ENCODE peak calls at places on chromosomes 4 and X, in five cellular contexts. N is neuronal stem cell, P is H9, F is trophoblast cell, W is H1. U is an unnamed sample.

GRCh38 chrX:13109811-13110210 is 65.4 kb upstream of the FAM9C start:
- DNase-seq in N (no peak), P (no peak), F (no peak), W (no peak), U (peak)

GRCh38 chr4:37609621-37610020 is 76.6 kb downstream of the RELL1 start:
- DNase-seq in N (no peak), P (no peak), F (no peak), W (no peak), U (no peak)

GRCh38 chrX:136731207-136731782 is 49.4 kb downstream of the ARHGEF6 start:
- DNase-seq in N (no peak), P (no peak), F (no peak), W (no peak), U (no peak)

GRCh38 chr4:43481526-43481925 is 589.0 kb downstream of the GRXCR1 start:
- DNase-seq in N (no peak), P (no peak), F (no peak), W (no peak), U (no peak)

GRCh38 chrX:72255445-72255844 is 16.6 kb upstream of the ERCC6L start:
- DNase-seq in N (no peak), P (peak), F (no peak), W (peak), U (no peak)

GRCh38 chr4:71958978-71959377 is 72.8 kb upstream of the NPFFR2 start:
- DNase-seq in N (no peak), P (no peak), F (no peak), W (no peak), U (no peak)

GRCh38 chrX:65706041-65706828 is 38.8 kb downstream of the MSN start:
- DNase-seq in N (no peak), P (no peak), F (peak), W (no peak), U (peak)

GRCh38 chr4:137370206-137370633 is 162.1 kb downstream of the PCDH18 start:
- DNase-seq in N (no peak), P (no peak), F (peak), W (no peak), U (no peak)

GRCh38 chr4:76931576-76932276 is 17.8 kb upstream of the SEPTIN11 start:
- DNase-seq in N (no peak), P (no peak), F (no peak), W (no peak), U (no peak)

GRCh38 chr4:89204624-89205023 is 93.3 kb downstream of the TIGD2 start:
- DNase-seq in N (no peak), P (no peak), F (no peak), W (no peak), U (no peak)

GRCh38 chr4:73415807-73416238 is 11.7 kb downstream of the ALB start:
- DNase-seq in N (no peak), P (no peak), F (no peak), W (no peak), U (no peak)

GRCh38 chrX:29691044-29691443 is 524.3 kb upstream of the MAGEB2 start:
- DNase-seq in N (no peak), P (no peak), F (no peak), W (no peak), U (no peak)

GRCh38 chr4:8852118-8852704 is 19.4 kb downstream of the HMX1 start:
- DNase-seq in N (no peak), P (no peak), F (no peak), W (no peak), U (no peak)

GRCh38 chrX:151789179-151789800 is 54.7 kb downstream of the CNGA2 start:
- DNase-seq in N (no peak), P (no peak), F (no peak), W (no peak), U (no peak)

GRCh38 chrX:123210252-123210651 is 26.2 kb downstream of the GRIA3 start:
- DNase-seq in N (no peak), P (no peak), F (no peak), W (no peak), U (no peak)

GRCh38 chr4:125789018-125789417 is 474.3 kb downstream of the FAT4 start:
- DNase-seq in N (no peak), P (no peak), F (no peak), W (no peak), U (no peak)

GRCh38 chr4:20615492-20616136 is 84.6 kb upstream of the PACRGL start:
- DNase-seq in N (no peak), P (no peak), F (peak), W (no peak), U (no peak)

GRCh38 chr4:153267013-153267412 is 62.8 kb downstream of the TRIM2 start:
- DNase-seq in N (no peak), P (no peak), F (no peak), W (no peak), U (peak)

GRCh38 chr4:76993787-76994641 is 44.5 kb downstream of the SEPTIN11 start:
- DNase-seq in N (no peak), P (no peak), F (no peak), W (no peak), U (no peak)

GRCh38 chr4:61614256-61614655 is 414.1 kb downstream of the ADGRL3 start:
- DNase-seq in N (no peak), P (no peak), F (no peak), W (no peak), U (peak)

GRCh38 chrX:146707781-146708180 is 101.8 kb upstream of the CXorf51B start:
- DNase-seq in N (no peak), P (peak), F (peak), W (peak), U (no peak)

GRCh38 chr4:7719354-7720174 is 220.1 kb downstream of the AFAP1 start:
- DNase-seq in N (peak), P (peak), F (peak), W (peak), U (peak)

GRCh38 chrX:68121371-68121770 is 311.9 kb downstream of the OPHN1 start:
- DNase-seq in N (no peak), P (no peak), F (no peak), W (no peak), U (no peak)
- H2BK12ac ChIP-seq in N (no peak), P (no peak), F (no peak), W (no peak), U (no peak)

DNA sequence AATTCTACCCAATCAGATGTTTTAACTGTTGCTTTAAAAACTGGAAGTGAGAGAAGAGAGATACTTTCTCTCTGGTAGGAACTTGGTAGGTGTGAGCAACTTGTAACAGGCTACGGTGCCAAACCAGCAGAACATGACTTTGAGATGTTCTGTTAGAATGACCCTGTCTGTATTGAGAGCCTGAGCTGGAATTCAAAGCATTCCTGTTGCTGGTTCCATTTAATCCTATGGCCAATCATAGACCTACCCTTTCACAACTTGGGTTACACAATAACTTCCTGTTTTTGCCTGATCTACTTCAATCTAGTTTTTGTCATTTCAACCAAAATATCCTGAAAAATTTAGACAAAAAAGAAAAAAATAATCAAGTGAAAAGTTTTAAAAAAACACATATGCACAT is 1.7 kb upstream of the PRRG1 start:
- DNase-seq in N (no peak), P (no peak), F (peak), W (no peak), U (peak)
- H4K91ac ChIP-seq in N (no peak), P (no peak), F (no peak), W (no peak), U (no peak)

DNA sequence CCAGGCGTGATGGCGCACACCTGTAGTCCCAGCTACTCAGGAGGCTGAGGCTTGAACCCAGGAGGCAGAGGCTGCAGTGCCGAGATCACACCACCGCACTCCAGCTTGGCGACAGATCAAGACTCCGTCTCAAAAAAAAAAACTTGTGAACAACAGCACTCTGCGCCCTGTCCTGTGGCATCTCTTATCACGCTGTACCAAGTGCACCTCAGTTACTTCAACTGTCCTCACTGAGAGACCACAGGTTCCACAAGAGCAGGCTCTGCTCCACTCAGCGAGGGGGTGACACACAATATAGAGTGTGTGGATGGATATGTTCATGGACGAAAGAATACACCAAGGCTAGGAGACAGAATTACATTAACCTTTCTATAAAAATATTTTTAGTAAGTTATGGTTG is 49.3 kb downstream of the ADGRA3 start:
- DNase-seq in N (no peak), P (no peak), F (no peak), W (no peak), U (no peak)
- H2BK12ac ChIP-seq in N (no peak), P (no peak), F (no peak), W (no peak), U (no peak)

GRCh38 chr4:118337954-118338353 is 14.8 kb downstream of the PRSS12 start:
- DNase-seq in N (no peak), P (no peak), F (no peak), W (no peak), U (no peak)
- H4K91ac ChIP-seq in N (no peak), P (no peak), F (no peak), W (no peak), U (no peak)

GRCh38 chr4:31175242-31175910 is 455.2 kb downstream of the PCDH7 start:
- DNase-seq in N (no peak), P (no peak), F (no peak), W (no peak), U (no peak)

GRCh38 chr4:31169851-31170250 is 449.7 kb downstream of the PCDH7 start:
- DNase-seq in N (no peak), P (no peak), F (no peak), W (no peak), U (no peak)

DNA sequence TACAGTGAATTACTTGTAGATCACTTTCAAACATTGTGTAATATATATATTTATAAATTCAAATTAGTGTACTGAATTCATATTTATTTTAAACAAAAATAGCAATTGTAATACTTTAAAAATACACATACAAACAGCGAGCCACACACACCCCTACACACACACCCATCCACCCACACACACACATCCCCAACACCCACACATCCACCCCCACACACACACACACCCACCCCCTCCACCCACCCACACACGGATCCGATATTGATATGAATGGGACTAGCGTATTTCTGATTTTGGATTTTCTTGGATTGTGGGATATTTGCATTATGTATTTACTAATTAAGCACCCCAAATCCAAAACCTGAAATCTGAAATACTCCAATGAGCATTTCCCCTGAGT is 451.2 kb downstream of the PCDH7 start:
- DNase-seq in N (no peak), P (no peak), F (no peak), W (no peak), U (no peak)
- H2BK12ac ChIP-seq in N (no peak), P (no peak), F (no peak), W (no peak), U (no peak)